ENCODE peak calls at places on chromosomes 13 and 19, in ten cellular contexts. One of them, this sample, is unnamed.

GRCh38 chr13:46520188-46520587 is 32.8 kb upstream of the LRCH1 start:
- DNase-seq in fibroblast of the aortic adventitia: no peak
- DNase-seq in COR-L47: no peak
- DNase-seq in AG09309: no peak
- DNase-seq in NCI-H1092 treated with DMSO at 0.1 percent for 48 hours: no peak
- DNase-seq in fibroblast of pulmonary artery: no peak
- DNase-seq in LHCN-M2: no peak
- DNase-seq in HAP-1: no peak
- DNase-seq in non-pigmented ciliary epithelial cell: no peak
- DNase-seq in astrocyte of the spinal cord: no peak
- DNase-seq in this sample: no peak

GRCh38 chr19:47427241-47428176 is 8.2 kb upstream of the MEIS3 start:
- DNase-seq in fibroblast of the aortic adventitia: peak; percentile 47
- DNase-seq in COR-L47: peak; percentile 45
- DNase-seq in AG09309: no peak
- DNase-seq in NCI-H1092 treated with DMSO at 0.1 percent for 48 hours: peak; percentile 44
- DNase-seq in fibroblast of pulmonary artery: peak; percentile 61
- DNase-seq in LHCN-M2: no peak
- DNase-seq in HAP-1: peak; percentile 70
- DNase-seq in non-pigmented ciliary epithelial cell: no peak
- DNase-seq in astrocyte of the spinal cord: peak; percentile 33
- DNase-seq in this sample: no peak

GRCh38 chr13:103039183-103039582 is 27.0 kb downstream of the SLC10A2 start:
- DNase-seq in fibroblast of the aortic adventitia: no peak
- DNase-seq in COR-L47: no peak
- DNase-seq in AG09309: no peak
- DNase-seq in NCI-H1092 treated with DMSO at 0.1 percent for 48 hours: no peak
- DNase-seq in fibroblast of pulmonary artery: no peak
- DNase-seq in LHCN-M2: no peak
- DNase-seq in HAP-1: no peak
- DNase-seq in non-pigmented ciliary epithelial cell: no peak
- DNase-seq in astrocyte of the spinal cord: no peak
- DNase-seq in this sample: no peak

GRCh38 chr13:42355841-42356575 is 84.1 kb downstream of the AKAP11 start:
- DNase-seq in fibroblast of the aortic adventitia: no peak
- DNase-seq in COR-L47: no peak
- DNase-seq in AG09309: no peak
- DNase-seq in NCI-H1092 treated with DMSO at 0.1 percent for 48 hours: no peak
- DNase-seq in fibroblast of pulmonary artery: no peak
- DNase-seq in LHCN-M2: no peak
- DNase-seq in HAP-1: no peak
- DNase-seq in non-pigmented ciliary epithelial cell: no peak
- DNase-seq in astrocyte of the spinal cord: no peak
- DNase-seq in this sample: no peak

GRCh38 chr19:11479470-11480080 is 1.3 kb downstream of the ELAVL3 start:
- DNase-seq in fibroblast of the aortic adventitia: no peak
- DNase-seq in COR-L47: peak; percentile 85
- DNase-seq in AG09309: no peak
- DNase-seq in NCI-H1092 treated with DMSO at 0.1 percent for 48 hours: peak; percentile 68
- DNase-seq in fibroblast of pulmonary artery: no peak
- DNase-seq in LHCN-M2: no peak
- DNase-seq in HAP-1: no peak
- DNase-seq in non-pigmented ciliary epithelial cell: no peak
- DNase-seq in astrocyte of the spinal cord: no peak
- DNase-seq in this sample: no peak

GRCh38 chr19:50512112-50512998 is 1.4 kb downstream of the ASPDH start:
- DNase-seq in fibroblast of the aortic adventitia: no peak
- DNase-seq in COR-L47: no peak
- DNase-seq in AG09309: no peak
- DNase-seq in NCI-H1092 treated with DMSO at 0.1 percent for 48 hours: no peak
- DNase-seq in fibroblast of pulmonary artery: no peak
- DNase-seq in LHCN-M2: no peak
- DNase-seq in HAP-1: no peak
- DNase-seq in non-pigmented ciliary epithelial cell: no peak
- DNase-seq in astrocyte of the spinal cord: no peak
- DNase-seq in this sample: no peak

GRCh38 chr19:38734426-38735256 is 9.6 kb downstream of the CAPN12 start:
- DNase-seq in fibroblast of the aortic adventitia: no peak
- DNase-seq in COR-L47: no peak
- DNase-seq in AG09309: no peak
- DNase-seq in NCI-H1092 treated with DMSO at 0.1 percent for 48 hours: no peak
- DNase-seq in fibroblast of pulmonary artery: no peak
- DNase-seq in LHCN-M2: peak; percentile 66
- DNase-seq in HAP-1: no peak
- DNase-seq in non-pigmented ciliary epithelial cell: no peak
- DNase-seq in astrocyte of the spinal cord: peak; percentile 45
- DNase-seq in this sample: no peak

GRCh38 chr19:16441661-16442071 is 30.1 kb downstream of the EPS15L1 start:
- DNase-seq in fibroblast of the aortic adventitia: no peak
- DNase-seq in COR-L47: no peak
- DNase-seq in AG09309: no peak
- DNase-seq in NCI-H1092 treated with DMSO at 0.1 percent for 48 hours: peak; percentile 10
- DNase-seq in fibroblast of pulmonary artery: no peak
- DNase-seq in LHCN-M2: no peak
- DNase-seq in HAP-1: peak; percentile 36
- DNase-seq in non-pigmented ciliary epithelial cell: no peak
- DNase-seq in astrocyte of the spinal cord: no peak
- DNase-seq in this sample: no peak

GRCh38 chr13:33610471-33611015 is 207.4 kb upstream of the RFC3 start:
- DNase-seq in fibroblast of the aortic adventitia: peak; percentile 5
- DNase-seq in COR-L47: peak; percentile 87
- DNase-seq in AG09309: no peak
- DNase-seq in NCI-H1092 treated with DMSO at 0.1 percent for 48 hours: peak; percentile 94
- DNase-seq in fibroblast of pulmonary artery: peak; percentile 13
- DNase-seq in LHCN-M2: peak; percentile 71
- DNase-seq in HAP-1: peak; percentile 25
- DNase-seq in non-pigmented ciliary epithelial cell: no peak
- DNase-seq in astrocyte of the spinal cord: peak; percentile 47
- DNase-seq in this sample: no peak

This sample was measured in GM04503.